ENCODE peak calls at places on chromosome 4, in seven cellular contexts. One of them, this sample, is unnamed.

GRCh38 chr4:152102184-152103000 is 341.6 kb upstream of the GATB start:
- DNase-seq in H9: no peak
- DNase-seq in H1: no peak
- DNase-seq in mesendoderm: peak
- DNase-seq in neuronal stem cell: no peak
- DNase-seq in mesenchymal stem cell: peak
- DNase-seq in IMR-90: peak
- DNase-seq in this sample: peak

GRCh38 chr4:142752331-142752830 is 93.7 kb downstream of the INPP4B start:
- DNase-seq in H9: no peak
- DNase-seq in H1: no peak
- DNase-seq in mesendoderm: no peak
- DNase-seq in neuronal stem cell: no peak
- DNase-seq in mesenchymal stem cell: no peak
- DNase-seq in IMR-90: no peak
- DNase-seq in this sample: peak

GRCh38 chr4:1594871-1595788 is 89.0 kb downstream of the FAM53A start:
- DNase-seq in H9: no peak
- DNase-seq in H1: no peak
- DNase-seq in mesendoderm: no peak
- DNase-seq in neuronal stem cell: no peak
- DNase-seq in mesenchymal stem cell: no peak
- DNase-seq in IMR-90: no peak
- DNase-seq in this sample: no peak

GRCh38 chr4:1171306-1172227 is 816 bp downstream of the SPON2 start:
- DNase-seq in H9: peak
- DNase-seq in H1: no peak
- DNase-seq in mesendoderm: peak
- DNase-seq in neuronal stem cell: no peak
- DNase-seq in mesenchymal stem cell: no peak
- DNase-seq in IMR-90: no peak
- DNase-seq in this sample: no peak

GRCh38 chr4:85792576-85792975 is 317.6 kb downstream of the ARHGAP24 start:
- DNase-seq in H9: no peak
- DNase-seq in H1: no peak
- DNase-seq in mesendoderm: no peak
- DNase-seq in neuronal stem cell: no peak
- DNase-seq in mesenchymal stem cell: peak
- DNase-seq in IMR-90: no peak
- DNase-seq in this sample: no peak

GRCh38 chr4:13706130-13706529 is 78.6 kb upstream of the BOD1L1 start:
- DNase-seq in H9: no peak
- DNase-seq in H1: no peak
- DNase-seq in mesendoderm: peak
- DNase-seq in neuronal stem cell: no peak
- DNase-seq in mesenchymal stem cell: no peak
- DNase-seq in IMR-90: no peak
- DNase-seq in this sample: no peak

GRCh38 chr4:110292994-110293744 is 94.8 kb upstream of the ELOVL6 start:
- DNase-seq in H9: no peak
- DNase-seq in H1: no peak
- DNase-seq in mesendoderm: peak
- DNase-seq in neuronal stem cell: no peak
- DNase-seq in mesenchymal stem cell: no peak
- DNase-seq in IMR-90: no peak
- DNase-seq in this sample: peak

GRCh38 chr4:6687947-6688878 is 5.5 kb upstream of the S100P start:
- DNase-seq in H9: peak
- DNase-seq in H1: no peak
- DNase-seq in mesendoderm: peak
- DNase-seq in neuronal stem cell: no peak
- DNase-seq in mesenchymal stem cell: no peak
- DNase-seq in IMR-90: no peak
- DNase-seq in this sample: peak

GRCh38 chr4:171981185-171981584 is 168.0 kb downstream of the GALNTL6 start:
- DNase-seq in H9: no peak
- DNase-seq in H1: no peak
- DNase-seq in mesendoderm: no peak
- DNase-seq in neuronal stem cell: no peak
- DNase-seq in mesenchymal stem cell: no peak
- DNase-seq in IMR-90: no peak
- DNase-seq in this sample: peak

GRCh38 chr4:85555210-85555609 is 80.3 kb downstream of the ARHGAP24 start:
- DNase-seq in H9: no peak
- DNase-seq in H1: no peak
- DNase-seq in mesendoderm: no peak
- DNase-seq in neuronal stem cell: no peak
- DNase-seq in mesenchymal stem cell: no peak
- DNase-seq in IMR-90: no peak
- DNase-seq in this sample: no peak

GRCh38 chr4:23333946-23334878 is 555.6 kb downstream of the PPARGC1A start:
- DNase-seq in H9: peak
- DNase-seq in H1: no peak
- DNase-seq in mesendoderm: peak
- DNase-seq in neuronal stem cell: no peak
- DNase-seq in mesenchymal stem cell: peak
- DNase-seq in IMR-90: peak
- DNase-seq in this sample: no peak

GRCh38 chr4:112894480-112894879 is 155.0 kb upstream of the ANK2 start:
- DNase-seq in H9: no peak
- DNase-seq in H1: no peak
- DNase-seq in mesendoderm: no peak
- DNase-seq in neuronal stem cell: no peak
- DNase-seq in mesenchymal stem cell: no peak
- DNase-seq in IMR-90: no peak
- DNase-seq in this sample: no peak

GRCh38 chr4:112888617-112889016 is 160.8 kb upstream of the ANK2 start:
- DNase-seq in H9: no peak
- DNase-seq in H1: no peak
- DNase-seq in mesendoderm: no peak
- DNase-seq in neuronal stem cell: no peak
- DNase-seq in mesenchymal stem cell: no peak
- DNase-seq in IMR-90: no peak
- DNase-seq in this sample: no peak

GRCh38 chr4:112885897-112886296 is 163.6 kb upstream of the ANK2 start:
- DNase-seq in H9: no peak
- DNase-seq in H1: no peak
- DNase-seq in mesendoderm: peak
- DNase-seq in neuronal stem cell: no peak
- DNase-seq in mesenchymal stem cell: no peak
- DNase-seq in IMR-90: no peak
- DNase-seq in this sample: no peak

GRCh38 chr4:112889199-112889598 is 160.3 kb upstream of the ANK2 start:
- DNase-seq in H9: no peak
- DNase-seq in H1: no peak
- DNase-seq in mesendoderm: no peak
- DNase-seq in neuronal stem cell: no peak
- DNase-seq in mesenchymal stem cell: no peak
- DNase-seq in IMR-90: no peak
- DNase-seq in this sample: no peak

GRCh38 chr4:112889619-112890294 is 159.7 kb upstream of the ANK2 start:
- DNase-seq in H9: no peak
- DNase-seq in H1: no peak
- DNase-seq in mesendoderm: no peak
- DNase-seq in neuronal stem cell: no peak
- DNase-seq in mesenchymal stem cell: peak
- DNase-seq in IMR-90: peak
- DNase-seq in this sample: no peak
- H3K9ac ChIP-seq in H9: no peak
- H3K9ac ChIP-seq in H1: no peak
- H3K9ac ChIP-seq in mesendoderm: no peak
- H3K9ac ChIP-seq in neuronal stem cell: no peak
- H3K9ac ChIP-seq in mesenchymal stem cell: peak
- H3K9ac ChIP-seq in IMR-90: no peak
- H3K9ac ChIP-seq in this sample: no peak

GRCh38 chr4:124445071-124445470 is 267.5 kb downstream of the ANKRD50 start:
- DNase-seq in H9: no peak
- DNase-seq in H1: no peak
- DNase-seq in mesendoderm: no peak
- DNase-seq in neuronal stem cell: no peak
- DNase-seq in mesenchymal stem cell: no peak
- DNase-seq in IMR-90: no peak
- DNase-seq in this sample: no peak

GRCh38 chr4:124455671-124456070 is 256.9 kb downstream of the ANKRD50 start:
- DNase-seq in H9: no peak
- DNase-seq in H1: no peak
- DNase-seq in mesendoderm: no peak
- DNase-seq in neuronal stem cell: no peak
- DNase-seq in mesenchymal stem cell: peak
- DNase-seq in IMR-90: no peak
- DNase-seq in this sample: peak

GRCh38 chr4:124454772-124455270 is 257.7 kb downstream of the ANKRD50 start:
- DNase-seq in H9: no peak
- DNase-seq in H1: no peak
- DNase-seq in mesendoderm: no peak
- DNase-seq in neuronal stem cell: no peak
- DNase-seq in mesenchymal stem cell: no peak
- DNase-seq in IMR-90: no peak
- DNase-seq in this sample: peak

GRCh38 chr4:124449881-124450280 is 262.7 kb downstream of the ANKRD50 start:
- DNase-seq in H9: no peak
- DNase-seq in H1: no peak
- DNase-seq in mesendoderm: no peak
- DNase-seq in neuronal stem cell: no peak
- DNase-seq in mesenchymal stem cell: no peak
- DNase-seq in IMR-90: no peak
- DNase-seq in this sample: no peak
- H3K23ac ChIP-seq in H9: no peak
- H3K23ac ChIP-seq in H1: no peak
- H3K23ac ChIP-seq in mesendoderm: no peak
- H3K23ac ChIP-seq in neuronal stem cell: no peak
- H3K23ac ChIP-seq in mesenchymal stem cell: no peak
- H3K23ac ChIP-seq in IMR-90: no peak
- H3K23ac ChIP-seq in this sample: no peak

GRCh38 chr4:116788723-116789122 is 296.7 kb downstream of the TRAM1L1 start:
- DNase-seq in H9: no peak
- DNase-seq in H1: no peak
- DNase-seq in mesendoderm: no peak
- DNase-seq in neuronal stem cell: no peak
- DNase-seq in mesenchymal stem cell: no peak
- DNase-seq in IMR-90: no peak
- DNase-seq in this sample: no peak
- H3K9ac ChIP-seq in H9: no peak
- H3K9ac ChIP-seq in H1: no peak
- H3K9ac ChIP-seq in mesendoderm: no peak
- H3K9ac ChIP-seq in neuronal stem cell: no peak
- H3K9ac ChIP-seq in mesenchymal stem cell: no peak
- H3K9ac ChIP-seq in IMR-90: no peak
- H3K9ac ChIP-seq in this sample: no peak

DNA sequence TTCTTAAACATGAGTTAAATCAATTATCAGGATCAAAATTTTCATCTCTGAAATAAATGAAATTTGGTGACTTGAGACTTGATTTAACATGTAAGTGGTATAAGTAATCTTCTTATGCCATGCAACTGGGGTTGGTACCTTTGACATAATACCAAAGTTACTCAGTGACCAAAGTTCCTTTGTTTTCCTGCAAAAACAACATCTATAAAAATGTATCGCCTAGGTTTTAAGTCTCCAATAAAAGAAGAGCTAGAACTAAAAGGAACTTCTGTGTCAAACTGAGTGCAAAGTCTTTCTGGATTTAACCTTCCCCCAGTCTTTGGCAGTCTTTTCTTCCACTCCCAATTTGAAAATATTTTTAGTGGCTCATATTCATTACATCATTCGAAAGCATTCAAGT is 27.6 kb downstream of the NAF1 start:
- DNase-seq in H9: no peak
- DNase-seq in H1: no peak
- DNase-seq in mesendoderm: no peak
- DNase-seq in neuronal stem cell: no peak
- DNase-seq in mesenchymal stem cell: no peak
- DNase-seq in IMR-90: no peak
- DNase-seq in this sample: no peak
- H3K23ac ChIP-seq in H9: no peak
- H3K23ac ChIP-seq in H1: no peak
- H3K23ac ChIP-seq in mesendoderm: no peak
- H3K23ac ChIP-seq in neuronal stem cell: no peak
- H3K23ac ChIP-seq in mesenchymal stem cell: no peak
- H3K23ac ChIP-seq in IMR-90: no peak
- H3K23ac ChIP-seq in this sample: no peak

GRCh38 chr4:112431158-112431557 is 84.8 kb downstream of the NEUROG2 start:
- DNase-seq in H9: no peak
- DNase-seq in H1: no peak
- DNase-seq in mesendoderm: no peak
- DNase-seq in neuronal stem cell: no peak
- DNase-seq in mesenchymal stem cell: no peak
- DNase-seq in IMR-90: no peak
- DNase-seq in this sample: no peak

GRCh38 chr4:112436987-112437386 is 79.0 kb downstream of the NEUROG2 start:
- DNase-seq in H9: no peak
- DNase-seq in H1: no peak
- DNase-seq in mesendoderm: no peak
- DNase-seq in neuronal stem cell: no peak
- DNase-seq in mesenchymal stem cell: no peak
- DNase-seq in IMR-90: no peak
- DNase-seq in this sample: no peak
- H3K9ac ChIP-seq in H9: no peak
- H3K9ac ChIP-seq in H1: no peak
- H3K9ac ChIP-seq in mesendoderm: no peak
- H3K9ac ChIP-seq in neuronal stem cell: no peak
- H3K9ac ChIP-seq in mesenchymal stem cell: no peak
- H3K9ac ChIP-seq in IMR-90: no peak
- H3K9ac ChIP-seq in this sample: no peak

DNA sequence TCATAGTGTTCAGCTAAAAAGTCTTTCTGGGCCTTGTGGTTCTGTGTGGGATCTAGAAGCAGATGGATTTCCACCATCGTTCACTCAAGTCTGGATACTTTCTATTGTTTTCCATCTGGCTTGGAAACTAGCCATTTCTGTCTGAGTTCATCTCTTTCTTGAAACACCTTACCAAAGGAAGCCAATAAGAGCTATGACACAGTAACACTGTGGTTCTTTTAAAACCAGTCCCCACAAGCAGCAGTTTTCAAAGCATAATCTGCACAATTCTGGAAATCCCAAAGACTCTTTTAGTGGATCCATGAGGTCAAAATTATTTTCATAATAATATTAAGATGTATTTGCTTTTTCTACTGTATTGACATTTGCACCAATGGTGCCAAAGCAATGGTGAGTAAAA is 234.2 kb upstream of the TET2 start:
- DNase-seq in H9: no peak
- DNase-seq in H1: no peak
- DNase-seq in mesendoderm: no peak
- DNase-seq in neuronal stem cell: no peak
- DNase-seq in mesenchymal stem cell: no peak
- DNase-seq in IMR-90: no peak
- DNase-seq in this sample: no peak
- H3K23ac ChIP-seq in H9: no peak
- H3K23ac ChIP-seq in H1: no peak
- H3K23ac ChIP-seq in mesendoderm: no peak
- H3K23ac ChIP-seq in neuronal stem cell: no peak
- H3K23ac ChIP-seq in mesenchymal stem cell: no peak
- H3K23ac ChIP-seq in IMR-90: no peak
- H3K23ac ChIP-seq in this sample: no peak

This sample was measured in trophoblast cell.